ENCODE peak calls at places on chromosomes 7 and 10, in ten cellular contexts. P is sciatic nerve; O is A549; L is T follicular helper cell; H is activated naive CD4-positive, alpha-beta T cell; X is heart right ventricle; F is CD8-positive, alpha-beta T cell; B is fibroblast of the conjunctiva; S is lung; U is NCI-H446. E is an unnamed sample.

GRCh38 chr10:114256822-114257221 is 17.8 kb downstream of the VWA2 start:
- DNase-seq in H (no peak), F (no peak), B (no peak), U (no peak), L (no peak), P (no peak), O (no peak), X (no peak), S (no peak), E (peak)

GRCh38 chr7:94444808-94445207 is 50.1 kb downstream of the COL1A2 start:
- DNase-seq in F (no peak), L (no peak), X (no peak), P (no peak), S (no peak), U (no peak), B (no peak), O (no peak), H (no peak), E (no peak)

GRCh38 chr7:98021588-98022351 is 31.8 kb upstream of the OCM2 start:
- DNase-seq in H (peak), F (peak), U (peak), X (peak), B (peak), L (peak), S (peak), O (peak), P (peak), E (peak)

GRCh38 chr7:40717242-40717641 is 582.4 kb downstream of the SUGCT start:
- DNase-seq in O (peak), B (peak), X (peak), L (no peak), H (no peak), S (peak), F (no peak), U (peak), P (peak), E (peak)

GRCh38 chr7:142776206-142776844 is 5.6 kb downstream of the PRSS2 start:
- DNase-seq in U (no peak), H (no peak), B (no peak), F (no peak), O (no peak), L (no peak), S (no peak), P (no peak), X (no peak), E (no peak)

GRCh38 chr10:83425306-83425705 is 714.0 kb upstream of the GHITM start:
- DNase-seq in B (no peak), U (no peak), X (no peak), P (no peak), O (no peak), S (no peak), F (no peak), L (no peak), H (no peak), E (no peak)

GRCh38 chr10:69352569-69353264 is 64.0 kb downstream of the TACR2 start:
- DNase-seq in S (no peak), L (no peak), B (no peak), F (no peak), H (no peak), O (no peak), X (no peak), U (no peak), P (no peak), E (no peak)

GRCh38 chr7:67525588-67525987 is 529.0 kb downstream of the TYW1 start:
- DNase-seq in B (no peak), U (no peak), P (no peak), L (no peak), H (no peak), S (no peak), X (no peak), F (no peak), O (no peak), E (no peak)

GRCh38 chr7:133794490-133794889 is 332.6 kb upstream of the LRGUK start:
- DNase-seq in P (no peak), X (peak), F (no peak), U (peak), L (no peak), S (no peak), B (no peak), O (no peak), H (no peak), E (no peak)

GRCh38 chr10:27619329-27619728 is 115.2 kb downstream of the RAB18 start:
- DNase-seq in F (no peak), X (no peak), P (no peak), S (no peak), L (no peak), U (no peak), O (no peak), H (no peak), B (no peak), E (no peak)

GRCh38 chr10:118960166-118961090 is 69.1 kb upstream of the NANOS1 start:
- DNase-seq in X (no peak), U (no peak), F (no peak), B (no peak), O (no peak), P (peak), L (no peak), S (no peak), H (no peak), E (no peak)

GRCh38 chr10:132448248-132448731 is 51.3 kb downstream of the PWWP2B start:
- DNase-seq in S (peak), B (no peak), X (no peak), U (no peak), P (peak), F (peak), L (peak), H (peak), O (peak), E (no peak)

GRCh38 chr7:2537981-2538851 is 17.1 kb downstream of the BRAT1 start:
- DNase-seq in U (no peak), F (peak), H (no peak), L (no peak), O (no peak), P (peak), B (no peak), X (no peak), S (no peak), E (no peak)

GRCh38 chr7:110130669-110131068 is 960.3 kb upstream of the LRRN3 start:
- DNase-seq in S (no peak), B (no peak), X (no peak), F (no peak), P (no peak), L (no peak), U (no peak), H (no peak), O (no peak), E (no peak)

GRCh38 chr10:34808789-34809745 is 6.0 kb downstream of the PARD3 start:
- DNase-seq in P (no peak), H (no peak), L (no peak), S (peak), O (no peak), F (no peak), U (peak), X (peak), B (no peak), E (no peak)

E was measured in HFF-Myc.